ENCODE peak calls at places on chromosomes 1 and 21, in seven cellular contexts. V, Q, L, Y, X, E and O are unnamed samples.

GRCh38 chr1:35637401-35637809 is 3.9 kb downstream of the PSMB2 start:
- DNase-seq in E (no peak), V (peak; percentile 57), X (no peak), Q (no peak), Y (peak; percentile 53), L (no peak), O (no peak)

GRCh38 chr1:151867785-151868403 is 14.4 kb upstream of the THEM5 start:
- DNase-seq in Q (no peak), E (no peak), L (peak; percentile 15), V (peak; percentile 56), X (no peak), Y (peak; percentile 79), O (no peak)

GRCh38 chr1:233327938-233328660 is 575 bp downstream of the MAP3K21 start:
- DNase-seq in X (peak; percentile 51), Y (peak; percentile 48), L (peak; percentile 32), E (no peak), V (peak; percentile 12), Q (no peak), O (peak; percentile 46)

GRCh38 chr1:109186704-109187071 is 27.0 kb upstream of the SARS1 start:
- DNase-seq in Y (peak; percentile 38), E (peak; percentile 75), L (no peak), X (no peak), Q (no peak), V (peak; percentile 32), O (no peak)

GRCh38 chr1:206674745-206675175 is 9.9 kb upstream of the MAPKAPK2 start:
- DNase-seq in V (peak; percentile 100), Q (peak; percentile 49), L (peak; percentile 82), E (no peak), X (peak; percentile 30), Y (peak; percentile 98), O (no peak)

GRCh38 chr21:45632165-45632896 is 11.2 kb upstream of the PCBP3 start:
- DNase-seq in Q (no peak), L (no peak), X (no peak), V (no peak), E (no peak), Y (no peak), O (no peak)

GRCh38 chr1:30284226-30284625 is 439.2 kb downstream of the MATN1 start:
- DNase-seq in Q (no peak), X (no peak), Y (no peak), V (no peak), E (no peak), L (no peak), O (no peak)

GRCh38 chr1:9872430-9873165 is 37.5 kb downstream of the CTNNBIP1 start:
- DNase-seq in V (peak; percentile 56), L (no peak), Y (peak; percentile 33), X (no peak), E (no peak), Q (no peak), O (no peak)

GRCh38 chr1:54500030-54500389 is 48.0 kb upstream of the ACOT11 start:
- DNase-seq in Q (no peak), V (no peak), Y (no peak), L (peak; percentile 22), E (no peak), X (no peak), O (no peak)

GRCh38 chr1:43232071-43232470 is 37.7 kb upstream of the TMEM125 start:
- DNase-seq in E (no peak), Q (no peak), X (no peak), Y (peak; percentile 87), L (no peak), V (peak; percentile 79), O (no peak)

GRCh38 chr1:201696217-201696761 is 132.7 kb upstream of the IPO9 start:
- DNase-seq in Y (peak; percentile 97), X (no peak), Q (no peak), E (peak; percentile 92), L (peak; percentile 55), V (peak; percentile 95), O (no peak)

GRCh38 chr1:153940756-153941155 is 5.8 kb downstream of the DENND4B start:
- DNase-seq in X (no peak), Q (no peak), V (no peak), Y (no peak), L (no peak), E (no peak), O (no peak)

GRCh38 chr1:39272027-39272790 is 67.7 kb downstream of the MACF1 start:
- DNase-seq in L (peak; percentile 14), E (no peak), V (peak; percentile 6), Q (no peak), X (peak; percentile 29), Y (peak; percentile 49), O (peak; percentile 13)

GRCh38 chr1:221381858-221382623 is 359.8 kb downstream of the DUSP10 start:
- DNase-seq in L (no peak), X (no peak), E (no peak), V (peak; percentile 58), Y (peak; percentile 68), Q (no peak), O (no peak)

GRCh38 chr21:36749935-36750578 is 51.1 kb downstream of the SIM2 start:
- DNase-seq in X (peak; percentile 61), E (no peak), V (peak; percentile 63), Y (no peak), L (no peak), Q (no peak), O (peak; percentile 40)

GRCh38 chr1:166272155-166272554 is 105.4 kb upstream of the FAM78B start:
- DNase-seq in Q (no peak), X (no peak), V (no peak), Y (no peak), E (no peak), L (no peak), O (no peak)

GRCh38 chr21:16695074-16695473 is 817.8 kb upstream of the CXADR start:
- DNase-seq in Q (no peak), V (no peak), X (no peak), L (no peak), E (no peak), Y (no peak), O (no peak)

GRCh38 chr1:181919729-181919991 is 141.9 kb downstream of the ZNF648 start:
- DNase-seq in E (no peak), V (no peak), X (no peak), Y (no peak), Q (no peak), L (no peak), O (no peak)
- TF ChIP-seq CTCF in E (no peak), V (no peak), X (no peak), Y (no peak), Q (no peak), L (no peak), O (no peak)

GRCh38 chr1:215076312-215076711 is 6.2 kb upstream of the KCNK2 start:
- DNase-seq in L (no peak), X (peak; percentile 46), V (peak; percentile 57), Q (no peak), Y (peak; percentile 68), E (peak; percentile 39), O (peak; percentile 10)
- TF ChIP-seq CTCF in L (no peak), X (no peak), V (peak; percentile 39), Q (no peak), Y (peak; percentile 25), E (no peak), O (no peak)

DNA sequence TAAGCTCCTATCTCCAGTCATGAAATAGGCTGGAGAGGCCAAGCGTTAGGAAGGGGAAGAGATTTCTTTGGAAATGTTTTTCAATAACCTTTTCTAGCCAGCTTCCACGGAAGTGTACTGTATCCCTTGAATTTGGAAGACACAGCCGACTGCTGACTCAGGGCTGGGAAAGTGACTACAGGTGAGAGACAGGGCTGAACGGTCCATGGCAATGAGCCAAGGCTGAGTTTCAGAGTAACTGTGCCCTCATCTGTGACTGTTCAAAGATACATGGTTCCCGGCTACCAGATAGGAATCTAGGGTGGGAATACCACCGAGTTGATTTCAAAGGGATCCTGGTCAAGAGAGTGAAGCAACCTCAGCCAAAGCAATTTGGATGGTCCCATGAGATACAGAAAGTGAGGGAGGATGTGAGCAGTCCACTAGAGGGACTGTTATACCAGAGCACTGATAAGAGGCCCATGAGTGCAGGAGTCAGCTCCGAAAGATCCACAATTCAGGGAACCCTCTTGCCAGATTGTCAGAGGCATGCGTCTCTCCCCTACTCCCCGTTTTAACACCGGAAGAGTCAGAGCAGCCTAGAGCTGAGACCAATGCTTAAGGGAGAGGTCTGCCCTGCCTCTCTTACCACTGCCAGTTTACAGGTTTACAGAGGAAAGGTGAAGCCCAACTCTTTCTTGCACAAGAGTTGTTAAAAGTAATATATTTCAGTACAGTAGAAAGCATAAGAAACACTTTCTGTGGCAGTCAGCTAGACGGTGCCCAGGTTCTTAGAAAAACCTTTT is 3.2 kb upstream of the KRTAP19-8 start:
- DNase-seq in L (no peak), Q (no peak), E (no peak), Y (no peak), X (no peak), V (no peak), O (no peak)
- TF ChIP-seq CTCF in L (no peak), Q (no peak), E (no peak), Y (no peak), X (no peak), V (no peak), O (no peak)

GRCh38 chr1:215523128-215523861 is 43.8 kb upstream of the KCTD3 start:
- DNase-seq in L (no peak), V (peak; percentile 13), Q (no peak), X (no peak), Y (peak; percentile 47), E (no peak), O (no peak)
- TF ChIP-seq CTCF in L (no peak), V (peak; percentile 7), Q (no peak), X (no peak), Y (no peak), E (no peak), O (no peak)

GRCh38 chr1:155507960-155508359 is 54.6 kb downstream of the ASH1L start:
- DNase-seq in Y (no peak), V (no peak), Q (no peak), L (no peak), X (no peak), E (no peak), O (no peak)

GRCh38 chr1:155518484-155518883 is 44.1 kb downstream of the ASH1L start:
- DNase-seq in E (no peak), Q (no peak), X (no peak), V (peak; percentile 12), Y (no peak), L (no peak), O (no peak)

GRCh38 chr1:155514582-155515187 is 47.9 kb downstream of the ASH1L start:
- DNase-seq in E (no peak), V (no peak), L (no peak), Y (no peak), X (no peak), Q (no peak), O (no peak)

GRCh38 chr1:155509064-155509463 is 53.5 kb downstream of the ASH1L start:
- DNase-seq in V (no peak), E (no peak), Q (no peak), X (no peak), Y (no peak), L (no peak), O (no peak)

DNA sequence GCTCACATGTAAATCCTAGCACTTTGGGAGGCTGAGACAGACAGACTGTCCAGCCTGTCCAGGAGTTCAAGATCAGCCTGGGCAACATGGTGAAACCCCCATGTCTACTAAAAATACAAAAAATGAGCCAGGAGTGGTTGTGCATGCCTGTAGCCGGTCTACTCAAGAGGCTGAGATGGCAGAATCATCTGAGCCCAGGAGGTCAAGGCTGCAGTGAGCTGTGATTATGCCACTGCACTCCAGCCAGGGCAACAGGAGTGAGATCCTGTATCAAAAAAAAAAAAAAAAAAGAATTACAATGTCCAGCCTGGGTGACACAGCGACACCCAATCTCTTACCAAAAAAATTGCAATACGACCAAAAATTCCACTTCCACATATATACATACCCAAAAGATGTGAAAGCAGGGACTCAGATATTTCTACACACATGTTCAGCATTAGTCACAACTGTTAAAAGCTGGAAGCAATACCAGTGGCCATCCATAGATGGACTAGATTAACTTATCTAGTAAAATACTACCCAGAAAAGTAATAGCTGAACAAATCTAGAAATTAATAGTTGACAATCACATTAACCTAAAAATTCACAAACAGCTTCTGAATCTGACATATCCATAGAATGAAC is 49.2 kb downstream of the ASH1L start:
- DNase-seq in L (no peak), Y (peak; percentile 81), E (no peak), V (peak; percentile 59), Q (no peak), X (no peak), O (no peak)
- TF ChIP-seq CTCF in L (no peak), Y (no peak), E (no peak), V (no peak), Q (no peak), X (no peak), O (no peak)